ENCODE peak calls at places on chromosomes 3 and 15, in eight cellular contexts. T, F, W, X, P, K, H and U are unnamed samples.

GRCh38 chr3:124429129-124429815 is 301.0 kb upstream of the UMPS start:
- DNase-seq in X (no peak), H (peak; percentile 12), P (peak; percentile 1), K (no peak), F (no peak), W (no peak), T (no peak), U (no peak)

GRCh38 chr3:161796780-161797179 is 300.2 kb downstream of the OTOL1 start:
- DNase-seq in F (no peak), T (no peak), X (no peak), H (no peak), K (no peak), W (no peak), P (no peak), U (no peak)

GRCh38 chr3:142165194-142165593 is 15.8 kb upstream of the TFDP2 start:
- DNase-seq in F (no peak), P (no peak), H (no peak), K (peak; percentile 22), W (no peak), T (no peak), X (no peak), U (no peak)

GRCh38 chr3:58570851-58571250 is 6.3 kb downstream of the FAM107A start:
- DNase-seq in K (no peak), H (no peak), P (no peak), X (no peak), T (no peak), F (no peak), W (no peak), U (no peak)

GRCh38 chr3:23959147-23959900 is 14.2 kb downstream of the NR1D2 start:
- DNase-seq in F (peak; percentile 8), P (peak; percentile 63), T (no peak), K (no peak), H (peak; percentile 40), X (peak; percentile 39), W (peak; percentile 68), U (no peak)

GRCh38 chr3:161222662-161223061 is 1.6 kb downstream of the NMD3 start:
- DNase-seq in T (no peak), H (no peak), K (no peak), W (no peak), P (no peak), X (no peak), F (no peak), U (no peak)

GRCh38 chr15:47184405-47185221 is 532.7 kb upstream of the SEMA6D start:
- DNase-seq in X (no peak), P (no peak), F (no peak), W (no peak), H (peak; percentile 2), T (peak; percentile 32), K (no peak), U (no peak)

GRCh38 chr3:186990878-186991308 is 60.6 kb downstream of the ST6GAL1 start:
- DNase-seq in K (no peak), T (no peak), P (peak; percentile 93), X (no peak), W (no peak), F (no peak), H (no peak), U (no peak)

GRCh38 chr3:138474163-138474562 is 39.7 kb downstream of the ESYT3 start:
- DNase-seq in T (no peak), H (no peak), X (no peak), P (no peak), F (no peak), W (no peak), K (no peak), U (no peak)

GRCh38 chr15:36126194-36126593 is 453.2 kb upstream of the CDIN1 start:
- DNase-seq in F (no peak), W (no peak), H (no peak), K (no peak), X (no peak), P (no peak), T (no peak), U (no peak)

GRCh38 chr3:187101184-187102072 is 37.9 kb downstream of the RPL39L start:
- DNase-seq in X (peak; percentile 33), W (peak; percentile 47), F (peak; percentile 49), K (peak; percentile 21), H (peak; percentile 81), T (no peak), P (peak; percentile 57), U (peak; percentile 25)

GRCh38 chr3:183825380-183826161 is at the start of gene MAP6D1:
- DNase-seq in T (peak; percentile 68), W (no peak), K (peak; percentile 56), H (peak; percentile 26), F (peak; percentile 58), P (peak; percentile 41), X (peak; percentile 61), U (peak; percentile 39)

GRCh38 chr15:20642054-20642767 is 100.6 kb upstream of the GOLGA6L6 start:
- DNase-seq in H (no peak), F (no peak), T (no peak), P (no peak), X (no peak), W (no peak), K (no peak), U (no peak)

GRCh38 chr15:29854413-29854812 is 32.1 kb upstream of the TJP1 start:
- DNase-seq in H (no peak), T (no peak), P (no peak), W (no peak), K (no peak), X (no peak), F (no peak), U (no peak)

GRCh38 chr15:61034793-61035710 is 194.1 kb downstream of the RORA start:
- DNase-seq in F (no peak), P (peak; percentile 66), X (no peak), W (peak; percentile 91), H (peak; percentile 33), T (no peak), K (no peak), U (no peak)

GRCh38 chr15:61063875-61064320 is 165.2 kb downstream of the RORA start:
- DNase-seq in X (no peak), P (no peak), T (no peak), H (no peak), F (no peak), W (no peak), K (no peak), U (no peak)

GRCh38 chr15:70356919-70357318 is 259.2 kb upstream of the TLE3 start:
- DNase-seq in F (no peak), T (no peak), P (no peak), H (peak; percentile 32), K (no peak), X (no peak), W (no peak), U (no peak)